ENCODE peak calls at places on chromosomes 6 and 20, in five cellular contexts. Q is fibroblast of lung, P is astrocyte of the spinal cord, X is epithelial cell of esophagus, G is aorta. L is an unnamed sample.

GRCh38 chr6:131182991-131183425 is 47.7 kb downstream of the AKAP7 start:
- DNase-seq in Q (peak), P (peak), X (peak), G (no peak), L (no peak)

GRCh38 chr6:87152528-87152950 is 2.8 kb upstream of the ZNF292 start:
- DNase-seq in Q (peak), P (no peak), X (peak), G (no peak), L (no peak)

GRCh38 chr6:3534599-3534998 is 77.7 kb upstream of the SLC22A23 start:
- DNase-seq in Q (peak), P (peak), X (peak), G (no peak), L (no peak)

GRCh38 chr20:41110930-41111577 is 26.3 kb upstream of the PLCG1 start:
- DNase-seq in Q (no peak), P (no peak), X (peak), G (no peak), L (no peak)

GRCh38 chr20:41052742-41053419 is 24.3 kb downstream of the TOP1 start:
- DNase-seq in Q (peak), P (peak), X (peak), G (no peak), L (peak)

GRCh38 chr20:61693055-61693600 is 372.6 kb downstream of the TAF4 start:
- DNase-seq in Q (no peak), P (no peak), X (no peak), G (no peak), L (no peak)

GRCh38 chr6:38239719-38240451 is 399.8 kb downstream of the BTBD9 start:
- DNase-seq in Q (peak), P (peak), X (peak), G (no peak), L (peak)

GRCh38 chr6:81145506-81145905 is 607.0 kb downstream of the TENT5A start:
- DNase-seq in Q (no peak), P (no peak), X (no peak), G (no peak), L (no peak)

GRCh38 chr6:138109042-138109997 is 2.1 kb upstream of the PERP start:
- DNase-seq in Q (peak), P (peak), X (peak), G (peak), L (peak)

GRCh38 chr6:110367001-110367400 is 8.9 kb upstream of the METTL24 start:
- DNase-seq in Q (no peak), P (no peak), X (no peak), G (no peak), L (no peak)

GRCh38 chr6:100466410-100467143 is 1.9 kb upstream of the SIM1 start:
- DNase-seq in Q (no peak), P (no peak), X (no peak), G (no peak), L (no peak)

GRCh38 chr6:161265554-161265953 is 8.3 kb downstream of the AGPAT4 start:
- DNase-seq in Q (no peak), P (no peak), X (no peak), G (no peak), L (no peak)

GRCh38 chr6:6713660-6714446 is 125.3 kb downstream of the LY86 start:
- DNase-seq in Q (peak), P (peak), X (peak), G (no peak), L (peak)

GRCh38 chr6:6714498-6715360 is 126.2 kb downstream of the LY86 start:
- DNase-seq in Q (peak), P (no peak), X (no peak), G (no peak), L (no peak)

GRCh38 chr6:6711832-6712231 is 123.3 kb downstream of the LY86 start:
- DNase-seq in Q (no peak), P (no peak), X (no peak), G (no peak), L (no peak)

GRCh38 chr6:6712979-6713514 is 124.5 kb downstream of the LY86 start:
- DNase-seq in Q (peak), P (peak), X (peak), G (no peak), L (no peak)

GRCh38 chr6:6712258-6712978 is 123.9 kb downstream of the LY86 start:
- DNase-seq in Q (peak), P (peak), X (peak), G (no peak), L (no peak)
- H3K4me3 ChIP-seq in Q (no peak), P (no peak), X (no peak), G (no peak), L (no peak)

DNA sequence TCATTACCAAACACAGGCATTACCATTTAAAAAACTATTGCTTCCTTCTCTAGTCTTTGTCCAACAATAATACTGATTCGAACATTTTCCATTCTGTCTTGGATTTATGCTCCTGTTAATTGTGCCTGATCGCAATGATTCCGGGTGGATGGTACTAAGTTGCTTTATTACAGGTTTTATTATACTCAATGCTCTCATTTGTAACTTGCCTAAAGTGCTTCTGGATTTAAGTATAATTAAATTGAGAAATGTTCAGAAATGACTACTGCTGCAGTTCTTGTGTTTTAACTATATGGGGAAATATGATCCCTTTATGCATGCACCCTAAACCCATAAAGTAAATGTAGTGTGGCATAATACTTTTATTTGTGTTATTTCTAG is 7.2 kb downstream of the TFAP2A start:
- DNase-seq in Q (no peak), P (no peak), X (no peak), G (no peak), L (no peak)
- H3K4me3 ChIP-seq in Q (no peak), P (no peak), X (peak), G (no peak), L (peak)

DNA sequence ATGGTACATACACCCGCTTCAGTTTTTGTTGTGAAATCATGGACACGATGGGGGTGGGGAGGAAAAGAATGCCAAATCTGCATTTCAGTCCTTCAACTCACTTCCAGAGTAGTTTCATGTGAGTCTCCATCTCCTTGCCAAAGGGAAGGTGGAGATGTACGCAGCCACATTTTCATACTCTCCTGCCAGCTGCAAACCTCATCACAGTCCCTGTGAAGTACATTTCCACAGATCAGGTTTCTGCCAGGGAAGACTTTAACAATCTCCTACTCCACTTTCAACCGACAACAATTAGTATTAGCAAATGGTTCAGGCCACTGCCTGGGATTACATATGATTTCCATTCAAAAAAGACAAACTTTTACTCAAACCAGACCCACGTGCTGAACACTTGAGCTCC is 50.9 kb upstream of the CEP162 start:
- DNase-seq in Q (peak), P (no peak), X (peak), G (no peak), L (peak)
- H3K4me3 ChIP-seq in Q (no peak), P (no peak), X (no peak), G (no peak), L (no peak)

GRCh38 chr6:35343835-35344550 is 1.6 kb downstream of the PPARD start:
- DNase-seq in Q (no peak), P (no peak), X (no peak), G (no peak), L (no peak)
- H3K4me3 ChIP-seq in Q (peak), P (peak), X (peak), G (peak), L (peak)

DNA sequence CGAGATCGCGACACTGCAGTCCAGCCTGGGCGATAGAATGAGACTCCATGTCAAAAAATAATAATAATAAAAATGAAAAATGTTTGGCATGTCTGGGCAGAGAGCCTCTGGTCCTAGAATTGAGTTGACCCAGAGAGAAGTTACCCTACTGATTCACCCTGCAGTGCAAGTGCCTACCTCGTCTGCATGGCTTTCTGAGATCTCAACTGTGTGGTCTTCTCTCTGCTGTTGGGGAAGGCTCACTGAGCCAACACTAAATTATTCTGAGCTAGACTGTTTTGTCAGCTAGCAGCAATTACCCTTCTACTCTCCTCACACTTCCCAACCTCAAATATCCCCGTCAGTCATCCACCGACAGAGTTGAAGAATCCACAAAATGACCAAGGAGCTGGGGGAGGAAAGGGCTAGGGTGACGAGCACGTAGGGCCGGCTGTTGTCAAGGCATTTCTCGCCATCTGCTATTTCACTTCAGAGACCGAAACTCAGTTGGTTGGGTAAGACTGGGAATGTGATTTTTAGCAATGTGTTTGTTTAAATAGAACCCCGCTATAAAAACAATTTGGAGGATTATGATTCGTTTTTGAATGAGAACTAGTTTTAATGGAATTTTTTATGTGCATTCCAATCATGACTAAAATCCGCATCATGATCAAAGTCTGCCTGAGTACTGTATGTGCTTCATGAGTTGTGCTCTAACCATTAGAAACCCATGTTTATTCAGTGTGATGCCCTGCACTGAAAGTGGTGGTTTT is 9.4 kb downstream of the MAS1 start:
- DNase-seq in Q (peak), P (peak), X (peak), G (no peak), L (peak)
- H3K4me3 ChIP-seq in Q (peak), P (no peak), X (no peak), G (no peak), L (no peak)

GRCh38 chr6:111872521-111873177 is 603 bp downstream of the FYN start:
- DNase-seq in Q (peak), P (peak), X (no peak), G (peak), L (peak)

GRCh38 chr6:111870751-111871064 is 2.5 kb downstream of the FYN start:
- DNase-seq in Q (no peak), P (no peak), X (no peak), G (no peak), L (no peak)

GRCh38 chr6:111871725-111872520 is 1.3 kb downstream of the FYN start:
- DNase-seq in Q (peak), P (peak), X (peak), G (no peak), L (no peak)

GRCh38 chr6:111871207-111871606 is 2.0 kb downstream of the FYN start:
- DNase-seq in Q (no peak), P (no peak), X (no peak), G (no peak), L (no peak)

GRCh38 chr6:111870054-111870750 is 3.0 kb downstream of the FYN start:
- DNase-seq in Q (no peak), P (no peak), X (no peak), G (no peak), L (no peak)
- H3K4me3 ChIP-seq in Q (no peak), P (no peak), X (no peak), G (no peak), L (no peak)

GRCh38 chr20:21235346-21235712 is 67.8 kb upstream of the XRN2 start:
- DNase-seq in Q (no peak), P (no peak), X (no peak), G (no peak), L (no peak)
- H3K4me3 ChIP-seq in Q (no peak), P (no peak), X (no peak), G (no peak), L (no peak)

GRCh38 chr6:19719691-19720127 is 117.5 kb upstream of the ID4 start:
- DNase-seq in Q (peak), P (peak), X (peak), G (no peak), L (no peak)
- H3K4me3 ChIP-seq in Q (no peak), P (no peak), X (no peak), G (no peak), L (no peak)

GRCh38 chr6:141451508-141452353 is 681.0 kb upstream of the GJE1 start:
- DNase-seq in Q (peak), P (peak), X (peak), G (no peak), L (peak)
- H3K4me3 ChIP-seq in Q (no peak), P (no peak), X (no peak), G (no peak), L (no peak)

L was measured in MG63.